ENCODE peak calls at places on chromosome 19, in five cellular contexts. Z, K, I, L and C are unnamed samples.

GRCh38 chr19:39996218-39996810 is 546 bp upstream of the ZNF546 start:
- DNase-seq in Z (peak; percentile 74), K (no peak), I (peak; percentile 49), L (peak; percentile 41), C (no peak)

GRCh38 chr19:28878862-28879566 is 333.9 kb downstream of the UQCRFS1 start:
- DNase-seq in Z (peak; percentile 8), K (no peak), I (peak; percentile 62), L (peak; percentile 59), C (peak; percentile 24)

GRCh38 chr19:42129399-42130253 is 2.6 kb downstream of the POU2F2 start:
- DNase-seq in Z (no peak), K (no peak), I (no peak), L (peak; percentile 35), C (peak; percentile 96)

GRCh38 chr19:20078696-20079095 is 896 bp downstream of the ZNF90 start:
- DNase-seq in Z (peak; percentile 18), K (no peak), I (no peak), L (no peak), C (no peak)

GRCh38 chr19:55216461-55217198 is 7.3 kb upstream of the PTPRH start:
- DNase-seq in Z (peak; percentile 100), K (no peak), I (peak; percentile 100), L (peak; percentile 97), C (peak; percentile 98)

GRCh38 chr19:12939292-12939606 is 840 bp downstream of the CALR start:
- DNase-seq in Z (peak; percentile 30), K (no peak), I (peak; percentile 18), L (peak; percentile 52), C (peak; percentile 21)

GRCh38 chr19:39533791-39534190 is 1.1 kb upstream of the EID2B start:
- DNase-seq in Z (no peak), K (no peak), I (no peak), L (no peak), C (no peak)

GRCh38 chr19:44512326-44513298 is 12.3 kb upstream of the ZNF180 start:
- DNase-seq in Z (peak; percentile 9), K (no peak), I (peak; percentile 66), L (no peak), C (peak; percentile 32)

GRCh38 chr19:16290692-16291091 is 33.9 kb upstream of the KLF2 start:
- DNase-seq in Z (no peak), K (no peak), I (no peak), L (no peak), C (no peak)

GRCh38 chr19:44785993-44786392 is 8.3 kb downstream of the CBLC start:
- DNase-seq in Z (no peak), K (no peak), I (no peak), L (no peak), C (no peak)

GRCh38 chr19:39846678-39847486 is 703 bp upstream of the FBL start:
- DNase-seq in Z (no peak), K (no peak), I (no peak), L (no peak), C (no peak)

GRCh38 chr19:52592301-52592700 is 22.2 kb downstream of the ZNF701 start:
- DNase-seq in Z (no peak), K (no peak), I (no peak), L (no peak), C (no peak)

DNA sequence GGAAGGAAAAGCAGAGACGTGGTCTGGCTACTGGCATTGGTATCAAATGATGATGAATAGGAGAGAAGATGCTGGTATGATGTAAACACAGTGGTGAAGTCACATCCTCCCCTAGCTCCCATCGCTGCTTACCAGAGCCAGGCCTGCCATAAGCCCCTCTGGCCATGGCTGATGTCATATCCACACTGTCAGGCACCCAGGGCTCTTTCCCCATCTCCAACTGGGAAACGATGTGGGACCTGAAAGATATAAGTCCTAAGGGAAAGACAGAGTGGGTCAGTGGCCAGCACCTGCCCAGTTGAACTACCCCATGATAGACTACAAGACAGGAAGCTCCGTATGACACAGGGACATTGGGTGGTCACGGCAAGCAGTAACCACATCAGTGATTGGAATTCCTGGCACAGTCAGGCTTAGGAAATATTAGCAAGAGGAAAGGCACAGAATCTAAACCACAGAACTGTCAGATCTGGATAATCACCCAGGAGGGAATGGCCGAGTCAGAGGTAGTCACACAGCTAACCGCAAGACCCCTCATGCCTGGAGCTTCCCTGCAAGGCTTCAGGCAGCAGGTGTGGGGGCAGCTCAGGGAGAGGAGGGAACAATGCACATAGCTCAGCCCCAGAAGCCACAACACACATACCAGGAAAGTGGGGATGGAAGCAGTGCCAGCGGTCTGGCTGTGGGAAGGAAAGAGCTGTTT is 3.8 kb downstream of the ZNF792 start:
- DNase-seq in Z (peak; percentile 93), K (no peak), I (peak; percentile 78), L (no peak), C (no peak)
- TF ChIP-seq CTCF in Z (no peak), K (no peak), I (no peak), L (no peak), C (no peak)

GRCh38 chr19:48311384-48311783 is 14.0 kb upstream of the EMP3 start:
- DNase-seq in Z (no peak), K (no peak), I (no peak), L (no peak), C (no peak)

GRCh38 chr19:48303866-48304265 is 21.5 kb upstream of the EMP3 start:
- DNase-seq in Z (no peak), K (no peak), I (no peak), L (no peak), C (no peak)

GRCh38 chr19:48303367-48303766 is 22.0 kb upstream of the EMP3 start:
- DNase-seq in Z (no peak), K (no peak), I (no peak), L (no peak), C (no peak)

GRCh38 chr19:48310227-48310626 is 15.1 kb upstream of the EMP3 start:
- DNase-seq in Z (no peak), K (no peak), I (no peak), L (peak; percentile 62), C (no peak)

GRCh38 chr19:48308695-48309586 is 16.4 kb upstream of the EMP3 start:
- DNase-seq in Z (no peak), K (no peak), I (no peak), L (no peak), C (no peak)
- H3K27ac ChIP-seq in Z (no peak overlapping the region), K (no peak overlapping the region), I (no peak overlapping the region), L (no peak overlapping the region), C (no peak overlapping the region)

GRCh38 chr19:53898680-53899341 is 10.3 kb upstream of the CACNG7 start:
- DNase-seq in Z (no peak), K (no peak), I (no peak), L (no peak), C (no peak)
- H3K4me1 ChIP-seq in Z (no peaks in the 10 kb centered on the region), K (no peaks in the 10 kb centered on the region), I (peaks cover 5% of the 10 kb centered on the region), L (no peaks in the 10 kb centered on the region), C (no peaks in the 10 kb centered on the region)

DNA sequence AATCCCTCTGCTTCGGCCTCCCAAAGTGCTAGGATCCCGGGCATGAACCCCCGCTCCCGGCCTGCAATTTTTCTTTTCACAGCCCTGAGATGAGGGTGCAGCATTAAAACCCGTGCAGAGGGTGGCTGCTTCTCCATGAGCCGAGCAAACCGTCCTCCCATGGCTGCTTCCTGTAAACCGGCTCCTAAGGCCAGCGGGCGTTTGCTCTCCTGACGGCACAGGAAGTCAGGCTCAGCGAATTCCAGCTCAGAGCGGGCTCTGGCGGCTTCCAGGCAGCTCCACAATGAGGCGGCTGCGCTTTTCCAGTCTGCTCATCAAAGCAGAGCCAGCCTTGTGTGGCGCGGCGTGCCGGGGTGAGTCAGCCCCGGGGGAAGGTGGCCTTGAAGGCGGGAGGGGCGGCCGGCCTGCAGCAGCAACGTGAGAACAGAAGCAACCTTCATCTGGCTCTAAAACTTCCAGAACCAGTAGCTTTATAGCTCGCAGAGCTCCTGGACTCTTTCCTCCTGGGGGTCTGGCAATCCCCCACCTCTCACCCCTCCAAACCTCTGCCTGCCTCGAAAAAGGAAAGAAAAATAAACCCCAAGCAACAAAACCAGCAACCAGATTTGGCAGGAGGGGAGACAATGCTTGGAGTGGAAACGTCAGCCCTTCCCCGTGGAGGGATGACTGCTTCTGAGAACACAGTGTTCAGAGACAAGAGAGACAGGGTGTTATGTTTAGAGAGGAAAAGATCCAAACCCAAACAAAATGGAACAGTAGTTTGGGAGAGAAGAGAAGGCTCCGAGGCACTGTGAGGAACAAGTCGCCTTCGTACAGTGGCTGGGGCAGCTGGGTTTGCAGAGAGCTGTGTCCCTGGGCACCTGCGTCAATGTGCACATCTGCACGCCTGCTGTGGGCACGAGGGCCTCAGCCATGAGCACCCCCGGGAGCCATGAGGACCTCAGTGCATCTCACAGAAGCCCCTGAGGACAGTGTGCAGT is 67.8 kb downstream of the GADD45B start:
- DNase-seq in Z (peak; percentile 98), K (peak; percentile 97), I (peak; percentile 94), L (peak; percentile 98), C (peak; percentile 91)
- TF ChIP-seq CTCF in Z (no peak), K (peak; percentile 42), I (peak; percentile 35), L (peak; percentile 34), C (peak; percentile 82)

GRCh38 chr19:35789978-35790944 is 14.9 kb downstream of the ARHGAP33 start:
- DNase-seq in Z (no peak), K (no peak), I (no peak), L (no peak), C (no peak)
- H3K27ac ChIP-seq in Z (no peak overlapping the region), K (no peak overlapping the region), I (no peak overlapping the region), L (no peak overlapping the region), C (no peak overlapping the region)

GRCh38 chr19:47512948-47513319 is 1.9 kb downstream of the NAPA start:
- DNase-seq in Z (no peak), K (no peak), I (no peak), L (no peak), C (no peak)
- H3K4me1 ChIP-seq in Z (peaks cover 19% of the 10 kb centered on the region), K (peaks cover 72% of the 10 kb centered on the region), I (peaks cover 35% of the 10 kb centered on the region), L (peaks cover 58% of the 10 kb centered on the region), C (peaks cover 21% of the 10 kb centered on the region)

GRCh38 chr19:43316591-43317319 is 36.7 kb upstream of the CD177 start:
- DNase-seq in Z (peak; percentile 10), K (no peak), I (peak; percentile 87), L (no peak), C (no peak)
- TF ChIP-seq CTCF in Z (peak; percentile 16), K (no peak), I (peak; percentile 80), L (no peak), C (peak; percentile 72)

GRCh38 chr19:843836-844299 is 3.1 kb downstream of the PRTN3 start:
- DNase-seq in Z (no peak), K (no peak), I (no peak), L (no peak), C (no peak)
- H3K27ac ChIP-seq in Z (no peak overlapping the region), K (no peak overlapping the region), I (no peak overlapping the region), L (no peak overlapping the region), C (no peak overlapping the region)